ENCODE peak calls at places on chromosomes 11 and 22, in five cellular contexts. Q, K, M, E and F are unnamed samples.

GRCh38 chr22:40199223-40199622 is 21.5 kb downstream of the TNRC6B start:
- DNase-seq in M (no peak), E (no peak), K (no peak), Q (no peak), F (no peak)

GRCh38 chr11:113534625-113535024 is 59.4 kb upstream of the DRD2 start:
- DNase-seq in K (no peak), M (no peak), Q (no peak), E (no peak), F (no peak)

GRCh38 chr11:1852885-1853284 is at the start of gene LSP1:
- DNase-seq in K (peak), M (no peak), Q (no peak), E (peak), F (no peak)

GRCh38 chr11:64620286-64620962 is 29.4 kb downstream of the SLC22A12 start:
- DNase-seq in Q (peak), M (no peak), E (no peak), K (no peak), F (no peak)

GRCh38 chr11:10477690-10478046 is 22.6 kb downstream of the AMPD3 start:
- DNase-seq in M (peak), K (no peak), Q (no peak), E (no peak), F (no peak)

GRCh38 chr11:132187814-132188213 is 817.4 kb downstream of the NTM start:
- DNase-seq in M (no peak), E (no peak), Q (no peak), K (no peak), F (no peak)

GRCh38 chr11:133541331-133542095 is 9.2 kb upstream of the OPCML start:
- DNase-seq in Q (no peak), K (no peak), M (peak), E (no peak), F (no peak)

GRCh38 chr11:65118097-65118837 is 766 bp upstream of the ZNHIT2 start:
- DNase-seq in M (no peak), Q (no peak), K (no peak), E (no peak), F (no peak)

GRCh38 chr11:74634537-74634936 is 42.2 kb downstream of the POLD3 start:
- DNase-seq in E (no peak), M (no peak), Q (no peak), K (no peak), F (no peak)

GRCh38 chr11:39459606-39460005 is 1999.8 kb downstream of the LRRC4C start:
- DNase-seq in M (no peak), K (no peak), Q (no peak), E (no peak), F (no peak)

GRCh38 chr11:109426442-109426841 is 4.5 kb downstream of the C11orf87 start:
- DNase-seq in E (no peak), Q (no peak), M (no peak), K (no peak), F (no peak)

GRCh38 chr22:24990344-24990905 is 37.9 kb downstream of the KIAA1671 start:
- DNase-seq in K (no peak), M (no peak), E (no peak), Q (no peak), F (no peak)
- TF ChIP-seq CTCF in K (no peak), M (no peak), E (no peak), Q (no peak), F (no peak)

DNA sequence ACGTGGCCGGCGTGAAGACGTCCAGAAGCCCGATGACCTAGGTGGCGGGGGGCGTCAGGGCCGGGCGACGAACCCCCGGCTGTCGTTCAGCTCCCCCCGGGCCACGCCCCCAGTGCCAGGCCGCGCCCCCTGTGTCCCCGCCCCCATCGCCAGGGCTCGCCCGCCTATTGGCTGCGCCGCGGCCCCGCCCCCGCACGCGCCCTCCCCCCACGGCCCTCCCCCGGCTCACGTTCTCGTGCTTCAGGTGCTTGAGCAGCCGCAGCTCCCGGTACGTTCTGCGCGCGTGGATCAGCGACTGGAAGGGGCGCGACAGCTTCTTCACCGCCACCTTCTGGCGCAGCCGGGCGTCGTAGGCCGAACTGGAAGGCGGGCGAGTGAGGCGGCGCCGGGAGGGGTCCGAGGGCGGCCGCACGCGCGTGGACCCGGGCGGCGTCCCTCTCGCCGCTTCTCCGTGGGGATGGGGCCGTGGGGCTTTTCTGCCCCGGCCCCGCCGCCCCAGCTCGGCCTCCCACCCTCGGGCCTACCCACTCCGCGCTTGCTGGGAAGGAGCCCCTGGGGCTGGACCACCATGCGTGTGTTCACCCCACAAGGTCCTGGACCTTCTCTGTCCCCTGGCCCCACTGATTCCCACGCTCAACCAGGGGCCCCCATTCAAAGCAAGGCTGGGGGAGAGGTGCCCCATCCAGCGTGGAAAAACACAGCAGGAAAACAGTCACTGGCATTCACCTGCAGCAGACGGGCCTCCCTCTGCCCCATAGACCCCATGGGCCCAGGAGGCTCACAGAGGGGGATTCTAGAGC is 2.4 kb downstream of the MAPK11 start:
- DNase-seq in M (no peak), K (peak), E (peak), Q (peak), F (peak)
- TF ChIP-seq CTCF in M (no peak), K (no peak), E (peak), Q (no peak), F (peak)

DNA sequence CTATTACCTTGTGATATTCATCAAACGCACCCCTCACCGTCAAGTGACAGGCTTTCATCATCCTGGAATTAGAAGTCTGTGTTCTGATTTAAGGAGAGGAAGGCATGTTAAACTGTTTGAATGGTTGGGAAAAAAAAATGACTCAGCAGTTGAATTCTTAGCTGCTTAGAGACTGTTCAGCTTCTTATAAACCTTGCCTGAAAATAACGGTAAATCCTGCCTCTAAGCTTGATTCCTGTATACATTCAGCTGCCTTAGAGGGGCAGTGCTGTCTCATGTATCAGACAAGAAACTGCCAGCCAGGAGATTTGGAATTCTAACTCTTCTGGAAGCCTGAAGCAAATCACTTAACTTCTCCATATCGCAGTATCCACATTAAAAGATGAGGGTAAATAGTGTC is 437.4 kb downstream of the JRKL start:
- DNase-seq in M (no peak), K (no peak), E (no peak), Q (no peak), F (no peak)
- TF ChIP-seq CTCF in M (no peak), K (no peak), E (no peak), Q (no peak), F (no peak)

GRCh38 chr11:59284773-59285129 is 72.0 kb upstream of the MPEG1 start:
- DNase-seq in K (no peak), M (no peak), E (no peak), Q (no peak), F (no peak)
- TF ChIP-seq CTCF in K (no peak), M (no peak), E (no peak), Q (no peak), F (peak)

GRCh38 chr11:33344611-33345010 is 87.4 kb downstream of the HIPK3 start:
- DNase-seq in Q (no peak), K (no peak), M (no peak), E (peak), F (no peak)
- TF ChIP-seq CTCF in Q (no peak), K (no peak), M (no peak), E (no peak), F (no peak)